ENCODE peak calls at places on chromosomes 6 and 20, in four cellular contexts. W is stimulated activated naive CD8-positive, alpha-beta T cell treated with anti-CD3 and anti-CD28 coated beads, Interleukin-15, amount 100 ng/mL, for 72 hours; N is pancreas; C is AG09309. Q is an unnamed sample.

GRCh38 chr6:144678844-144679243 is 393.7 kb downstream of the UTRN start:
- DNase-seq in W (no peak), N (no peak), C (peak), Q (no peak)

GRCh38 chr6:148947621-148948444 is 201.0 kb downstream of the UST start:
- DNase-seq in W (peak), N (peak), C (no peak), Q (peak)

GRCh38 chr6:119078449-119079287 is at the start of gene FAM184A:
- DNase-seq in W (peak), N (peak), C (peak), Q (peak)

GRCh38 chr6:168116975-168117899 is 38.2 kb upstream of the FRMD1 start:
- DNase-seq in W (no peak), N (peak), C (no peak), Q (no peak)

GRCh38 chr20:62195736-62196135 is 12.9 kb downstream of the MTG2 start:
- DNase-seq in W (no peak), N (peak), C (no peak), Q (no peak)

GRCh38 chr20:5100684-5101347 is 18.9 kb downstream of the PCNA start:
- DNase-seq in W (peak), N (peak), C (peak), Q (peak)

GRCh38 chr6:131828946-131829345 is 21.1 kb downstream of the ENPP1 start:
- DNase-seq in W (no peak), N (no peak), C (no peak), Q (no peak)

GRCh38 chr6:48233063-48233462 is 122.1 kb upstream of the PTCHD4 start:
- DNase-seq in W (no peak), N (no peak), C (no peak), Q (no peak)

GRCh38 chr20:5745416-5745968 is 4.7 kb upstream of the SHLD1 start:
- DNase-seq in W (no peak), N (no peak), C (no peak), Q (no peak)

GRCh38 chr20:24138126-24138857 is 149.7 kb upstream of the GGTLC1 start:
- DNase-seq in W (no peak), N (no peak), C (no peak), Q (no peak)

GRCh38 chr6:168240147-168240546 is 79.4 kb downstream of the DACT2 start:
- DNase-seq in W (no peak), N (no peak), C (no peak), Q (no peak)

GRCh38 chr6:155181498-155181897 is 82.3 kb upstream of the CLDN20 start:
- DNase-seq in W (no peak), N (no peak), C (no peak), Q (no peak)

GRCh38 chr6:135909737-135910387 is 58.4 kb downstream of the PDE7B start:
- DNase-seq in W (peak), N (no peak), C (no peak), Q (peak)

GRCh38 chr20:17761612-17762011 is 61.8 kb downstream of the BANF2 start:
- DNase-seq in W (no peak), N (no peak), C (no peak), Q (no peak)

GRCh38 chr20:59684685-59685212 is 80.4 kb downstream of the PHACTR3 start:
- DNase-seq in W (no peak), N (no peak), C (no peak), Q (no peak)

GRCh38 chr6:19906161-19906560 is 69.0 kb downstream of the ID4 start:
- DNase-seq in W (no peak), N (no peak), C (peak), Q (no peak)

GRCh38 chr6:20811112-20811746 is 277.0 kb downstream of the CDKAL1 start:
- DNase-seq in W (no peak), N (no peak), C (peak), Q (no peak)

GRCh38 chr6:111957623-111958315 is 84.5 kb upstream of the FYN start:
- DNase-seq in W (no peak), N (no peak), C (no peak), Q (peak)

GRCh38 chr6:117481926-117482239 is 591 bp upstream of the DCBLD1 start:
- DNase-seq in W (no peak), N (no peak), C (no peak), Q (no peak)

GRCh38 chr20:25220021-25220730 is 24.7 kb downstream of the ENTPD6 start:
- DNase-seq in W (no peak), N (no peak), C (no peak), Q (no peak)

GRCh38 chr20:35404614-35405259 is 7.0 kb downstream of the UQCC1 start:
- DNase-seq in W (no peak), N (no peak), C (no peak), Q (no peak)

GRCh38 chr6:126307859-126308258 is 32.1 kb upstream of the CENPW start:
- DNase-seq in W (no peak), N (no peak), C (peak), Q (no peak)

GRCh38 chr6:54404791-54405190 is 96.5 kb downstream of the TINAG start:
- DNase-seq in W (no peak), N (no peak), C (no peak), Q (no peak)

GRCh38 chr6:82045965-82046756 is 201.4 kb downstream of the IBTK start:
- DNase-seq in W (no peak), N (no peak), C (peak), Q (no peak)

GRCh38 chr20:58647162-58647813 is 3.8 kb upstream of the STX16 start:
- DNase-seq in W (no peak), N (no peak), C (no peak), Q (no peak)

GRCh38 chr20:40956926-40957760 is 71.5 kb upstream of the TOP1 start:
- DNase-seq in W (no peak), N (no peak), C (no peak), Q (no peak)

GRCh38 chr6:50936277-50936681 is 117.6 kb downstream of the TFAP2B start:
- DNase-seq in W (no peak), N (no peak), C (no peak), Q (no peak)

GRCh38 chr20:5688431-5688972 is 61.7 kb upstream of the SHLD1 start:
- DNase-seq in W (no peak), N (no peak), C (no peak), Q (no peak)

GRCh38 chr20:25017257-25017803 is 24.8 kb upstream of the APMAP start:
- DNase-seq in W (no peak), N (peak), C (no peak), Q (no peak)

GRCh38 chr6:39951716-39952115 is 17.5 kb upstream of the MOCS1 start:
- DNase-seq in W (no peak), N (no peak), C (no peak), Q (no peak)

GRCh38 chr6:108526739-108527174 is 34.0 kb upstream of the FOXO3 start:
- DNase-seq in W (no peak), N (no peak), C (peak), Q (peak)

GRCh38 chr6:29368765-29369164 is at the start of gene OR5V1:
- DNase-seq in W (no peak), N (no peak), C (no peak), Q (no peak)

GRCh38 chr6:66226099-66226498 is 519.1 kb upstream of the EYS start:
- DNase-seq in W (no peak), N (no peak), C (no peak), Q (peak)

GRCh38 chr6:170286246-170286933 is 4.5 kb downstream of the DLL1 start:
- DNase-seq in W (no peak), N (no peak), C (no peak), Q (peak)

GRCh38 chr6:52973013-52973412 is 22.1 kb downstream of the GSTA4 start:
- DNase-seq in W (no peak), N (no peak), C (no peak), Q (no peak)

GRCh38 chr6:1904494-1904854 is 294.8 kb downstream of the FOXC1 start:
- DNase-seq in W (no peak), N (no peak), C (no peak), Q (no peak)

Q was measured in NCI-H1092 treated with DMSO at 0.1 percent for 48 hours.